ENCODE peak calls at places on chromosome 15, in five cellular contexts. N, K, C, I and F are unnamed samples.

GRCh38 chr15:34362047-34362773 is 4.8 kb downstream of the LPCAT4 start:
- DNase-seq in N (no peak), K (no peak), C (no peak), I (no peak), F (no peak)

GRCh38 chr15:28116521-28117488 is 17.7 kb upstream of the OCA2 start:
- DNase-seq in N (no peak), K (no peak), C (no peak), I (no peak), F (no peak)

GRCh38 chr15:67093146-67093874 is 27.9 kb downstream of the SMAD3 start:
- DNase-seq in N (no peak), K (no peak), C (no peak), I (no peak), F (no peak)

GRCh38 chr15:76866716-76867321 is 38.3 kb downstream of the SCAPER start:
- DNase-seq in N (peak), K (no peak), C (peak), I (peak), F (peak)

GRCh38 chr15:78038585-78039247 is 38.8 kb downstream of the TBC1D2B start:
- DNase-seq in N (no peak), K (no peak), C (no peak), I (no peak), F (no peak)

GRCh38 chr15:31606261-31606669 is 279.6 kb downstream of the KLF13 start:
- DNase-seq in N (no peak), K (no peak), C (no peak), I (no peak), F (no peak)

GRCh38 chr15:52558196-52558595 is 10.6 kb downstream of the ARPP19 start:
- DNase-seq in N (no peak), K (no peak), C (no peak), I (no peak), F (no peak)

GRCh38 chr15:86916671-86917450 is 837.2 kb downstream of the AGBL1 start:
- DNase-seq in N (no peak), K (no peak), C (no peak), I (no peak), F (no peak)

GRCh38 chr15:91193059-91193715 is 93.1 kb downstream of the SV2B start:
- DNase-seq in N (no peak), K (no peak), C (no peak), I (no peak), F (no peak)

GRCh38 chr15:73965730-73966103 is 26.4 kb downstream of the STOML1 start:
- DNase-seq in N (no peak), K (no peak), C (no peak), I (no peak), F (no peak)

GRCh38 chr15:33565099-33565498 is 254.3 kb downstream of the RYR3 start:
- DNase-seq in N (peak), K (no peak), C (no peak), I (no peak), F (no peak)

GRCh38 chr15:40093224-40093842 is 15.3 kb downstream of the BMF start:
- DNase-seq in N (no peak), K (no peak), C (no peak), I (no peak), F (no peak)

GRCh38 chr15:76565366-76565765 is 228.8 kb downstream of the ISL2 start:
- DNase-seq in N (no peak), K (no peak), C (no peak), I (no peak), F (no peak)

GRCh38 chr15:27989428-27989827 is 109.7 kb downstream of the OCA2 start:
- DNase-seq in N (no peak), K (no peak), C (no peak), I (no peak), F (no peak)

GRCh38 chr15:57545995-57546394 is 45.7 kb upstream of the MYZAP start:
- DNase-seq in N (no peak), K (no peak), C (no peak), I (no peak), F (no peak)

GRCh38 chr15:41256577-41257038 is 25.5 kb downstream of the CHP1 start:
- DNase-seq in N (no peak), K (no peak), C (no peak), I (no peak), F (no peak)

GRCh38 chr15:62920569-62921502 is 121.7 kb upstream of the TPM1 start:
- DNase-seq in N (no peak), K (no peak), C (no peak), I (no peak), F (no peak)

GRCh38 chr15:77493324-77493907 is 72.7 kb downstream of the HMG20A start:
- DNase-seq in N (no peak), K (no peak), C (no peak), I (no peak), F (no peak)

GRCh38 chr15:91922701-91923279 is 69.3 kb downstream of the SLCO3A1 start:
- DNase-seq in N (no peak), K (no peak), C (no peak), I (no peak), F (no peak)

GRCh38 chr15:57327985-57328471 is 48.3 kb upstream of the CGNL1 start:
- DNase-seq in N (no peak), K (no peak), C (no peak), I (no peak), F (no peak)

GRCh38 chr15:70512772-70513362 is 250.5 kb downstream of the UACA start:
- DNase-seq in N (no peak), K (no peak), C (peak), I (peak), F (no peak)

GRCh38 chr15:67174864-67175573 is 79.4 kb downstream of the AAGAB start:
- DNase-seq in N (no peak), K (no peak), C (no peak), I (no peak), F (no peak)

GRCh38 chr15:92751528-92751927 is 96.0 kb upstream of the FAM174B start:
- DNase-seq in N (no peak), K (no peak), C (no peak), I (no peak), F (no peak)

GRCh38 chr15:70569139-70569717 is 194.1 kb downstream of the UACA start:
- DNase-seq in N (no peak), K (no peak), C (peak), I (no peak), F (no peak)